ENCODE peak calls at places on chromosomes 3 and 15, in ten cellular contexts. X is OCI-LY7, G is foreskin fibroblast, A is bronchial epithelial cell, K is left ventricle myocardium inferior, P is psoas muscle, W is ovary, R is astrocyte of the spinal cord, N is endodermal cell, H is adrenal gland. E is an unnamed sample.

GRCh38 chr15:44298878-44299277 is 10.4 kb downstream of the GOLM2 start:
- DNase-seq in X (peak; percentile 18), N (peak; percentile 75), K (no peak), R (no peak), W (no peak), G (no peak), A (peak; percentile 5), P (no peak), H (no peak), E (no peak)

GRCh38 chr3:176767385-176767784 is 429.9 kb downstream of the TBL1XR1 start:
- DNase-seq in G (no peak), X (no peak), W (no peak), K (no peak), H (peak; percentile 11), A (peak; percentile 99), N (no peak), R (peak; percentile 96), P (no peak), E (no peak)

GRCh38 chr3:129794319-129795201 is 99.0 kb downstream of the TMCC1 start:
- DNase-seq in X (peak; percentile 29), A (peak; percentile 98), R (peak; percentile 50), K (peak; percentile 22), N (peak; percentile 92), P (no peak), H (peak; percentile 18), W (peak; percentile 18), G (no peak), E (peak; percentile 86)

GRCh38 chr3:10374311-10374710 is 53.4 kb upstream of the SEC13 start:
- DNase-seq in H (no peak), N (no peak), P (no peak), K (no peak), R (no peak), A (no peak), X (no peak), G (no peak), W (no peak), E (no peak)

GRCh38 chr3:57918123-57918837 is 89.9 kb upstream of the FLNB start:
- DNase-seq in P (no peak), N (no peak), R (peak; percentile 80), K (no peak), W (no peak), A (peak; percentile 81), H (no peak), G (peak; percentile 83), X (no peak), E (no peak)

GRCh38 chr3:165196577-165197561 is 685 bp upstream of the SLITRK3 start:
- DNase-seq in H (no peak), K (no peak), N (peak; percentile 71), G (no peak), A (no peak), W (no peak), P (peak; percentile 23), X (no peak), R (no peak), E (peak; percentile 31)

GRCh38 chr3:36591959-36592358 is 172.4 kb downstream of the DCLK3 start:
- DNase-seq in R (peak; percentile 43), G (peak; percentile 2), N (no peak), K (no peak), P (no peak), H (no peak), A (peak; percentile 42), X (no peak), W (no peak), E (no peak)

GRCh38 chr3:141659821-141660597 is 78.1 kb upstream of the RNF7 start:
- DNase-seq in X (no peak), G (peak; percentile 18), N (peak; percentile 82), W (peak; percentile 59), K (peak; percentile 66), H (peak; percentile 83), P (peak; percentile 72), A (no peak), R (peak; percentile 20), E (peak; percentile 79)

GRCh38 chr3:31922962-31923361 is 58.1 kb downstream of the OSBPL10 start:
- DNase-seq in N (no peak), R (peak; percentile 16), A (no peak), X (no peak), G (no peak), P (no peak), W (no peak), K (no peak), H (no peak), E (peak; percentile 55)

GRCh38 chr3:38524141-38524739 is 28.1 kb downstream of the EXOG start:
- DNase-seq in H (no peak), G (no peak), W (no peak), P (no peak), A (no peak), X (no peak), R (no peak), K (no peak), N (no peak), E (no peak)

GRCh38 chr15:31302778-31303433 is 23.7 kb upstream of the KLF13 start:
- DNase-seq in P (no peak), N (peak; percentile 74), H (peak; percentile 4), W (no peak), X (peak; percentile 71), R (no peak), K (no peak), G (no peak), A (no peak), E (no peak)

GRCh38 chr3:53821631-53822068 is 24.6 kb downstream of the CHDH start:
- DNase-seq in P (peak; percentile 46), R (no peak), H (peak; percentile 84), A (peak; percentile 69), N (no peak), X (no peak), W (no peak), K (no peak), G (no peak), E (no peak)

GRCh38 chr3:5304789-5305680 is 117.5 kb downstream of the EDEM1 start:
- DNase-seq in W (no peak), P (peak; percentile 18), N (peak; percentile 87), G (no peak), H (peak; percentile 22), R (peak; percentile 57), A (peak; percentile 49), K (no peak), X (peak; percentile 59), E (peak; percentile 76)

GRCh38 chr3:65330072-65330471 is 642.3 kb upstream of the ADAMTS9 start:
- DNase-seq in N (no peak), X (no peak), G (no peak), W (no peak), K (no peak), H (no peak), A (peak; percentile 1), R (peak; percentile 34), P (no peak), E (no peak)

GRCh38 chr3:44995142-44995770 is 19.2 kb downstream of the EXOSC7 start:
- DNase-seq in P (peak; percentile 25), K (no peak), W (no peak), G (peak; percentile 74), H (peak; percentile 68), X (no peak), A (peak; percentile 49), N (no peak), R (peak; percentile 69), E (peak; percentile 53)

GRCh38 chr3:61877359-61877770 is 316.0 kb downstream of the PTPRG start:
- DNase-seq in P (no peak), R (peak; percentile 32), A (peak; percentile 11), W (no peak), G (no peak), H (no peak), X (peak; percentile 8), N (no peak), K (no peak), E (peak; percentile 29)

GRCh38 chr15:29442532-29442931 is 172.9 kb upstream of the NSMCE3 start:
- DNase-seq in K (no peak), R (no peak), P (no peak), G (no peak), X (no peak), W (no peak), N (no peak), H (no peak), A (no peak), E (no peak)

GRCh38 chr3:42819351-42819965 is 10.2 kb downstream of the ACKR2 start:
- DNase-seq in R (no peak), G (no peak), A (peak; percentile 39), P (no peak), H (no peak), N (peak; percentile 67), K (no peak), W (no peak), X (no peak), E (peak; percentile 39)
- TF ChIP-seq CTCF in R (no peak), G (no peak), A (no peak), P (no peak), H (no peak), N (peak; percentile 44), K (no peak), W (no peak), X (no peak), E (no peak)

GRCh38 chr3:151905647-151906046 is 32.2 kb downstream of the SUCNR1 start:
- DNase-seq in A (no peak), R (no peak), X (no peak), W (no peak), N (no peak), P (no peak), H (no peak), G (no peak), K (no peak), E (no peak)
- H3K4me3 ChIP-seq in A (no peak overlapping the region), R (no peak overlapping the region), X (no peak overlapping the region), W (no peak overlapping the region), N (no peak overlapping the region), P (no peak overlapping the region), H (no peak overlapping the region), G (no peak overlapping the region), K (no peak overlapping the region), E (no peak overlapping the region)

GRCh38 chr3:170848294-170848917 is 21.6 kb downstream of the RPL22L1 start:
- DNase-seq in R (peak; percentile 49), X (no peak), P (no peak), N (no peak), G (no peak), W (no peak), H (no peak), K (no peak), A (peak; percentile 34), E (no peak)
- TF ChIP-seq CTCF in R (peak; percentile 32), X (peak; percentile 78), P (peak; percentile 22), N (peak; percentile 54), G (peak; percentile 8), W (peak; percentile 29), H (peak; percentile 35), K (peak; percentile 50), A (no peak), E (peak; percentile 62)

GRCh38 chr15:68494573-68495105 is 62.7 kb upstream of the ITGA11 start:
- DNase-seq in N (no peak), X (no peak), R (no peak), G (no peak), A (no peak), K (no peak), P (no peak), H (no peak), W (no peak), E (no peak)

GRCh38 chr15:68491415-68492106 is 59.6 kb upstream of the ITGA11 start:
- DNase-seq in P (no peak), A (no peak), X (no peak), G (no peak), H (no peak), N (no peak), R (no peak), W (no peak), K (no peak), E (no peak)

GRCh38 chr15:68495221-68495950 is 63.4 kb upstream of the ITGA11 start:
- DNase-seq in G (no peak), K (no peak), R (no peak), X (no peak), A (no peak), H (no peak), W (no peak), P (no peak), N (no peak), E (no peak)

GRCh38 chr15:68493629-68494028 is 61.7 kb upstream of the ITGA11 start:
- DNase-seq in X (no peak), A (no peak), K (no peak), P (no peak), G (no peak), R (no peak), N (no peak), W (no peak), H (no peak), E (no peak)

GRCh38 chr15:68492855-68493254 is 60.9 kb upstream of the ITGA11 start:
- DNase-seq in P (peak; percentile 42), N (no peak), R (peak; percentile 80), A (peak; percentile 11), G (no peak), X (no peak), K (peak; percentile 55), W (peak; percentile 49), H (no peak), E (no peak)
- H3K4me3 ChIP-seq in P (no peak overlapping the region), N (no peak overlapping the region), R (no peak overlapping the region), A (no peak overlapping the region), G (no peak overlapping the region), X (no peak overlapping the region), K (no peak overlapping the region), W (no peak overlapping the region), H (no peak overlapping the region), E (no peak overlapping the region)

E was measured in hepatocyte.